ENCODE peak calls at places on chromosomes 1 and 21, in four cellular contexts. S is cardiac muscle cell, E is IMR-90, A is NB4. N is an unnamed sample.

GRCh38 chr1:150272379-150272840 is at the start of gene C1orf54:
- DNase-seq in S (peak; percentile 71), A (peak; percentile 78), E (peak; percentile 72), N (no peak)

GRCh38 chr21:16040601-16041000 is 310.8 kb downstream of the USP25 start:
- DNase-seq in S (peak; percentile 8), A (no peak), E (peak; percentile 55), N (no peak)

GRCh38 chr1:2255420-2256369 is 27.6 kb downstream of the SKI start:
- DNase-seq in A (peak; percentile 79), S (peak; percentile 78), E (peak; percentile 73), N (no peak)

GRCh38 chr21:43369124-43369523 is 57.8 kb downstream of the SIK1 start:
- DNase-seq in A (peak; percentile 77), S (peak; percentile 35), E (peak; percentile 46), N (no peak)

GRCh38 chr21:29342394-29342957 is 43.8 kb downstream of the BACH1 start:
- DNase-seq in E (peak; percentile 99), A (no peak), S (peak; percentile 91), N (no peak)

GRCh38 chr1:18991585-18991984 is 35.1 kb upstream of the IFFO2 start:
- DNase-seq in S (no peak), E (no peak), A (no peak), N (no peak)

GRCh38 chr1:59029366-59029765 is 245.5 kb upstream of the JUN start:
- DNase-seq in E (peak; percentile 38), S (no peak), A (no peak), N (no peak)

GRCh38 chr1:117077267-117077666 is 17.1 kb downstream of the TTF2 start:
- DNase-seq in E (peak; percentile 96), A (peak; percentile 38), S (peak; percentile 75), N (no peak)

GRCh38 chr1:236773919-236774318 is 21.2 kb upstream of the MTR start:
- DNase-seq in S (no peak), E (no peak), A (peak; percentile 42), N (no peak)

GRCh38 chr1:236779312-236779711 is 15.8 kb upstream of the MTR start:
- DNase-seq in E (no peak), A (no peak), S (no peak), N (no peak)

GRCh38 chr1:236774926-236775325 is 20.2 kb upstream of the MTR start:
- DNase-seq in A (no peak), E (peak; percentile 15), S (peak; percentile 71), N (no peak)
- TF ChIP-seq CTCF in A (peak; percentile 33), E (peak; percentile 7), S (peak; percentile 65), N (no peak)

GRCh38 chr1:26164036-26164927 is 4.5 kb downstream of the C1orf232 start:
- DNase-seq in E (no peak), A (peak; percentile 47), S (peak; percentile 37), N (peak; percentile 71)
- TF ChIP-seq CTCF in E (peak; percentile 62), A (peak; percentile 14), S (peak; percentile 43), N (peak; percentile 76)

GRCh38 chr1:213452504-213452903 is 401.5 kb downstream of the RPS6KC1 start:
- DNase-seq in E (no peak), A (no peak), S (no peak), N (no peak)

GRCh38 chr1:213457097-213457680 is 406.1 kb downstream of the RPS6KC1 start:
- DNase-seq in E (no peak), S (no peak), A (no peak), N (no peak)

DNA sequence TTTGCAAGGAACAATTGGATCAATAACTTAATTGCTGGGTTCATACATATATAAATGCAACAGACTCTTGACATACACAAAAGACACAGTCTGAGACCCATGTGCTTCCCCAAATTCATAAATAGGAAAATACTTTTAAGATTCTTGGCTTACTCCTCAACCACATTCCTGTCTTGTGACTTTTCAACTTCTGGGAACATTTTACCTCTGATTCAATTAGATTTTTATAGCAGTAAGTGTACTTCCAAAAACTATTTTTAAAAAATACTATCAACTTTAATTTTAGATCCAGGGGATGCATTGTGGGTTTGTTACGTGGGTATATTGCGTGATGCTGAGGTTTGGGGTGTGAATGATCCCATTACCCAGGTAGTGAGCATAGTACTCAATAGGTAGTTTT is 406.7 kb downstream of the RPS6KC1 start:
- DNase-seq in A (no peak), S (no peak), E (no peak), N (no peak)
- TF ChIP-seq CTCF in A (no peak), S (no peak), E (no peak), N (no peak)

DNA sequence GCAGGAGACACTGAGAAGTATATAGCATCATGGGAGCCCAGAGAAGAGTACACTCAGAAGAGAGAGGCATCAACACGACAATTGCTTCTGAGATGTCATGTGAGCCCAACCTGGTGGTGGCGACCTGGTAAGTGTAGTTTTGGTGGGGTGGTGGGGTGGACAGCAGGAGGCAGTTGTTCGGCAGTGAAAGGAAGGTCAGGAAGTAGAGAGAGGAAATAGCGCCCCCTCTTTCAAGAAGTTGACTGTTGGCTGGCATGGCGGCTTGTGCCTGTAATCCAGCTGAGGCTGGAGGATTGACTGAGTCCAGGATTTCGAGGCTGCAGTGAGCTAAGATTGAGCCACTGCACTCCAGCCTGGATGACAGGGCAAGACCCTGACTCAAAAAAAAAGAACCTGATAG is 12.6 kb downstream of the RSPO1 start:
- DNase-seq in A (no peak), E (no peak), S (no peak), N (no peak)
- TF ChIP-seq CTCF in A (peak; percentile 9), E (no peak), S (no peak), N (no peak)

GRCh38 chr1:92739669-92740524 is 45.0 kb downstream of the EVI5 start:
- DNase-seq in E (no peak), A (no peak), S (no peak), N (no peak)

GRCh38 chr1:92736395-92736794 is 48.5 kb downstream of the EVI5 start:
- DNase-seq in A (peak; percentile 46), S (peak; percentile 54), E (peak; percentile 15), N (no peak)
- TF ChIP-seq CTCF in A (peak; percentile 6), S (peak; percentile 40), E (peak; percentile 23), N (peak; percentile 36)